ENCODE peak calls at places on chromosomes 3 and 15, in seven cellular contexts. H is neuronal stem cell; B is H9; Z is GM12864; D is kidney epithelial cell; P is activated T-cell treated with anti-CD3 and anti-CD28 coated beads for 24 hours; F is activated CD8-positive, alpha-beta memory T cell treated with anti-CD3 and anti-CD28 coated beads, Interleukin-2, amount 50 U/mL, for 48 hours. O is an unnamed sample.

GRCh38 chr15:69665641-69666091 is 213.0 kb downstream of the RPLP1 start:
- DNase-seq in D (no peak), F (no peak), H (no peak), Z (no peak), B (no peak), P (no peak), O (peak)

GRCh38 chr3:182491571-182491970 is 301.7 kb upstream of the ATP11B start:
- DNase-seq in P (no peak), H (no peak), B (no peak), D (no peak), Z (no peak), F (no peak), O (no peak)

GRCh38 chr3:104368760-104369159 is 997.9 kb upstream of the ALCAM start:
- DNase-seq in Z (no peak), D (no peak), H (no peak), P (no peak), B (no peak), F (no peak), O (no peak)

GRCh38 chr3:120145498-120146285 is 51.4 kb upstream of the GSK3B start:
- DNase-seq in H (no peak), Z (no peak), D (no peak), F (no peak), P (peak), B (no peak), O (peak)

GRCh38 chr3:38565339-38566214 is 69.4 kb downstream of the EXOG start:
- DNase-seq in B (peak), P (no peak), Z (no peak), F (no peak), H (no peak), D (no peak), O (no peak)

GRCh38 chr3:31066999-31067398 is 172.5 kb upstream of the GADL1 start:
- DNase-seq in F (no peak), B (no peak), Z (no peak), H (no peak), P (no peak), D (peak), O (no peak)

GRCh38 chr15:81015595-81016252 is 15.0 kb downstream of the TLNRD1 start:
- DNase-seq in B (no peak), H (no peak), P (no peak), F (no peak), Z (no peak), D (no peak), O (no peak)

GRCh38 chr3:64489361-64490044 is 198.3 kb downstream of the ADAMTS9 start:
- DNase-seq in D (peak), H (peak), F (no peak), B (peak), P (no peak), Z (no peak), O (no peak)

GRCh38 chr3:11459147-11459837 is 184.4 kb downstream of the VGLL4 start:
- DNase-seq in Z (no peak), D (no peak), F (no peak), B (no peak), H (no peak), P (no peak), O (no peak)

GRCh38 chr15:101063891-101064794 is 145.0 kb downstream of the LRRK1 start:
- DNase-seq in Z (no peak), F (no peak), B (peak), P (no peak), H (no peak), D (no peak), O (no peak)

GRCh38 chr3:30779686-30780287 is 114.7 kb downstream of the GADL1 start:
- DNase-seq in B (peak), F (no peak), Z (no peak), D (no peak), H (peak), P (no peak), O (peak)

GRCh38 chr15:73142802-73143762 is 90.8 kb downstream of the NEO1 start:
- DNase-seq in P (no peak), F (peak), H (no peak), B (no peak), D (peak), Z (no peak), O (no peak)

GRCh38 chr3:140588558-140588957 is 89.3 kb upstream of the TRIM42 start:
- DNase-seq in D (no peak), Z (no peak), H (peak), B (peak), F (no peak), P (no peak), O (no peak)

GRCh38 chr3:55185380-55185779 is 257.5 kb upstream of the LRTM1 start:
- DNase-seq in Z (no peak), P (no peak), H (no peak), D (no peak), B (no peak), F (no peak), O (no peak)

GRCh38 chr15:83905874-83906273 is 252.0 kb downstream of the ADAMTSL3 start:
- DNase-seq in D (no peak), B (no peak), Z (no peak), F (no peak), P (no peak), H (no peak), O (no peak)

GRCh38 chr3:54349231-54349647 is 226.9 kb downstream of the CACNA2D3 start:
- DNase-seq in H (peak), B (no peak), D (no peak), Z (no peak), F (no peak), P (no peak), O (no peak)

GRCh38 chr3:50388720-50389352 is 29.5 kb upstream of the TMEM115 start:
- DNase-seq in Z (no peak), D (no peak), H (no peak), P (no peak), B (no peak), F (no peak), O (no peak)